ENCODE peak calls at places on chromosomes 7 and 10, in five cellular contexts. One of them, this sample, is unnamed. For H3K9me3, the result is how much of the 10 kb centered on the place peaks cover.

GRCh38 chr10:29257106-29257783 is 31.6 kb upstream of the LYZL1 start:
- DNase-seq in Peyer's patch: no peak
- DNase-seq in left lung: peak
- DNase-seq in heart right ventricle: peak
- DNase-seq in IMR-90: peak
- DNase-seq in this sample: peak

GRCh38 chr10:28331821-28332220 is 29.0 kb upstream of the MPP7 start:
- DNase-seq in Peyer's patch: no peak
- DNase-seq in left lung: no peak
- DNase-seq in heart right ventricle: no peak
- DNase-seq in IMR-90: peak
- DNase-seq in this sample: peak

GRCh38 chr10:71882813-71883746 is 32.0 kb upstream of the PSAP start:
- DNase-seq in Peyer's patch: no peak
- DNase-seq in left lung: no peak
- DNase-seq in heart right ventricle: no peak
- DNase-seq in IMR-90: no peak
- DNase-seq in this sample: peak

GRCh38 chr10:106802949-106803348 is 361.6 kb downstream of the SORCS1 start:
- DNase-seq in Peyer's patch: no peak
- DNase-seq in left lung: no peak
- DNase-seq in heart right ventricle: no peak
- DNase-seq in IMR-90: no peak
- DNase-seq in this sample: no peak

GRCh38 chr7:85851571-85852193 is 664.8 kb upstream of the SEMA3D start:
- DNase-seq in Peyer's patch: no peak
- DNase-seq in left lung: no peak
- DNase-seq in heart right ventricle: no peak
- DNase-seq in IMR-90: peak
- DNase-seq in this sample: peak

GRCh38 chr10:131272897-131273451 is 38.5 kb downstream of the TCERG1L start:
- DNase-seq in Peyer's patch: no peak
- DNase-seq in left lung: no peak
- DNase-seq in heart right ventricle: no peak
- DNase-seq in IMR-90: no peak
- DNase-seq in this sample: no peak

GRCh38 chr10:126458453-126458852 is 70.2 kb upstream of the ADAM12 start:
- DNase-seq in Peyer's patch: no peak
- DNase-seq in left lung: no peak
- DNase-seq in heart right ventricle: no peak
- DNase-seq in IMR-90: peak
- DNase-seq in this sample: no peak

GRCh38 chr7:20834656-20835055 is 48.0 kb upstream of the SP8 start:
- DNase-seq in Peyer's patch: no peak
- DNase-seq in left lung: no peak
- DNase-seq in heart right ventricle: no peak
- DNase-seq in IMR-90: no peak
- DNase-seq in this sample: no peak

GRCh38 chr7:55774327-55775050 is 88.1 kb downstream of the SEPTIN14 start:
- DNase-seq in Peyer's patch: no peak
- DNase-seq in left lung: no peak
- DNase-seq in heart right ventricle: no peak
- DNase-seq in IMR-90: no peak
- DNase-seq in this sample: no peak

GRCh38 chr7:138538996-138539644 is 79.1 kb downstream of the TRIM24 start:
- DNase-seq in Peyer's patch: no peak
- DNase-seq in left lung: no peak
- DNase-seq in heart right ventricle: no peak
- DNase-seq in IMR-90: no peak
- DNase-seq in this sample: no peak

GRCh38 chr7:83427929-83428328 is 221.0 kb downstream of the SEMA3E start:
- DNase-seq in Peyer's patch: no peak
- DNase-seq in left lung: no peak
- DNase-seq in heart right ventricle: no peak
- DNase-seq in IMR-90: no peak
- DNase-seq in this sample: no peak

GRCh38 chr7:90579181-90579688 is 16.9 kb upstream of the CDK14 start:
- DNase-seq in Peyer's patch: no peak
- DNase-seq in left lung: no peak
- DNase-seq in heart right ventricle: no peak
- DNase-seq in IMR-90: peak
- DNase-seq in this sample: peak

GRCh38 chr7:44854644-44855364 is 6.9 kb upstream of the H2AZ2 start:
- DNase-seq in Peyer's patch: no peak
- DNase-seq in left lung: no peak
- DNase-seq in heart right ventricle: no peak
- DNase-seq in IMR-90: peak
- DNase-seq in this sample: no peak

GRCh38 chr10:83167081-83167480 is 972.2 kb upstream of the GHITM start:
- DNase-seq in Peyer's patch: no peak
- DNase-seq in left lung: no peak
- DNase-seq in heart right ventricle: no peak
- DNase-seq in IMR-90: no peak
- DNase-seq in this sample: no peak

GRCh38 chr7:5591547-5591899 is 167.9 kb upstream of the TNRC18 start:
- DNase-seq in Peyer's patch: peak
- DNase-seq in left lung: peak
- DNase-seq in heart right ventricle: no peak
- DNase-seq in IMR-90: peak
- DNase-seq in this sample: peak

GRCh38 chr7:112448891-112449290 is 1.4 kb upstream of the IFRD1 start:
- DNase-seq in Peyer's patch: no peak
- DNase-seq in left lung: no peak
- DNase-seq in heart right ventricle: no peak
- DNase-seq in IMR-90: no peak
- DNase-seq in this sample: no peak

GRCh38 chr10:3071405-3072198 is 4.3 kb downstream of the PFKP start:
- DNase-seq in Peyer's patch: no peak
- DNase-seq in left lung: no peak
- DNase-seq in heart right ventricle: no peak
- DNase-seq in IMR-90: peak
- DNase-seq in this sample: peak

GRCh38 chr10:62689712-62690111 is 114.8 kb upstream of the ADO start:
- DNase-seq in Peyer's patch: no peak
- DNase-seq in left lung: no peak
- DNase-seq in heart right ventricle: no peak
- DNase-seq in IMR-90: no peak
- DNase-seq in this sample: no peak

GRCh38 chr7:4406288-4407058 is 275.6 kb upstream of the FOXK1 start:
- DNase-seq in Peyer's patch: no peak
- DNase-seq in left lung: no peak
- DNase-seq in heart right ventricle: no peak
- DNase-seq in IMR-90: no peak
- DNase-seq in this sample: no peak

GRCh38 chr10:61175331-61175730 is 231.3 kb upstream of the RHOBTB1 start:
- DNase-seq in Peyer's patch: no peak
- DNase-seq in left lung: no peak
- DNase-seq in heart right ventricle: no peak
- DNase-seq in IMR-90: peak
- DNase-seq in this sample: no peak

GRCh38 chr7:93575555-93576397 is 1.3 kb upstream of the CALCR start:
- DNase-seq in Peyer's patch: no peak
- DNase-seq in left lung: no peak
- DNase-seq in heart right ventricle: no peak
- DNase-seq in IMR-90: no peak
- DNase-seq in this sample: no peak

GRCh38 chr10:71484352-71484751 is 87.6 kb downstream of the CDH23 start:
- DNase-seq in Peyer's patch: no peak
- DNase-seq in left lung: no peak
- DNase-seq in heart right ventricle: peak
- DNase-seq in IMR-90: no peak
- DNase-seq in this sample: no peak

GRCh38 chr10:88962336-88962735 is 9.8 kb upstream of the ACTA2 start:
- DNase-seq in Peyer's patch: no peak
- DNase-seq in left lung: no peak
- DNase-seq in heart right ventricle: no peak
- DNase-seq in IMR-90: no peak
- DNase-seq in this sample: no peak

GRCh38 chr10:55943403-55943802 is 417.7 kb downstream of the ZWINT start:
- DNase-seq in Peyer's patch: no peak
- DNase-seq in left lung: no peak
- DNase-seq in heart right ventricle: no peak
- DNase-seq in IMR-90: no peak
- DNase-seq in this sample: no peak

GRCh38 chr10:11719496-11719895 is 22.7 kb upstream of the ECHDC3 start:
- DNase-seq in Peyer's patch: no peak
- DNase-seq in left lung: no peak
- DNase-seq in heart right ventricle: no peak
- DNase-seq in IMR-90: no peak
- DNase-seq in this sample: no peak

GRCh38 chr7:2478387-2478760 is 2.2 kb upstream of the GRIFIN start:
- DNase-seq in Peyer's patch: peak
- DNase-seq in left lung: peak
- DNase-seq in heart right ventricle: peak
- DNase-seq in IMR-90: no peak
- DNase-seq in this sample: no peak

GRCh38 chr7:100072462-100072861 is 9.1 kb downstream of the ZNF3 start:
- DNase-seq in Peyer's patch: no peak
- DNase-seq in left lung: no peak
- DNase-seq in heart right ventricle: no peak
- DNase-seq in IMR-90: no peak
- DNase-seq in this sample: no peak
- H3K9me3 ChIP-seq in Peyer's patch: under half
- H3K9me3 ChIP-seq in left lung: under half
- H3K9me3 ChIP-seq in heart right ventricle: under half
- H3K9me3 ChIP-seq in IMR-90: half or more
- H3K9me3 ChIP-seq in this sample: under half

DNA sequence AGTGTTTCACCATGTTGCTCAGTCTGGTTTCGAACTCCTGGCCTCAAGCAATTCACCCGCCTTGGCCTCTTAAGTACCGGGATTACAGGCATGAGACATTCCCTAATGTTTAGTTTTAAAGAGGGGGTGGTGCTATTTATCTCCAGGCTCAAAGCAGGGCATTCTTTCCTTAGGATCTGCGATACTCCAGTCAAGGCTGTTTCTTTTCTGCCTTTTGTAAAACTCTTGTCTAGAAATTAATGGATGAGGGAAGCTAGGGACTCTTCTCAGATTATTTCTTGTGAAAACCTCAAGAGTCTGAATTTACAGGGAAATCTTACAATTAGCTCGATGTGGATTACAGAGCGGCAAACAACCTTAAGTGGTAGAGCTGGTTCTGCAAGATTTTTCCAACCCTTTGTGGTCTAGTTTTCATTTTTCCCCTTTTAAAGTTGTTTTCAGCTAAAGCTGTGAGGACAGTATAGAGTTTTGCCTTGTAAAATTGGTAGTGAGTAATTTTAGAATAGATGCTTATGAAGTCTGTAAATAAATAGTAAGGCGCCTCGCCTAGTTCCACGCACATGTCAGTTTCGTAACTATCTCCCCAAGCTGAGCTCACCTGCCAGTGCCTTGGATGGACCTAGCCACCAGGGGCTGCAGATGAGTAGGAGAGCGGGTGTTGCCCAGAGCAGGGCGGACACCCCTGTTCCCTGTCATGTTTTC is 53.1 kb downstream of the CUX1 start:
- DNase-seq in Peyer's patch: no peak
- DNase-seq in left lung: no peak
- DNase-seq in heart right ventricle: no peak
- DNase-seq in IMR-90: peak
- DNase-seq in this sample: no peak
- TF ChIP-seq CTCF in Peyer's patch: no peak
- TF ChIP-seq CTCF in left lung: no peak
- TF ChIP-seq CTCF in heart right ventricle: no peak
- TF ChIP-seq CTCF in IMR-90: peak
- TF ChIP-seq CTCF in this sample: no peak

DNA sequence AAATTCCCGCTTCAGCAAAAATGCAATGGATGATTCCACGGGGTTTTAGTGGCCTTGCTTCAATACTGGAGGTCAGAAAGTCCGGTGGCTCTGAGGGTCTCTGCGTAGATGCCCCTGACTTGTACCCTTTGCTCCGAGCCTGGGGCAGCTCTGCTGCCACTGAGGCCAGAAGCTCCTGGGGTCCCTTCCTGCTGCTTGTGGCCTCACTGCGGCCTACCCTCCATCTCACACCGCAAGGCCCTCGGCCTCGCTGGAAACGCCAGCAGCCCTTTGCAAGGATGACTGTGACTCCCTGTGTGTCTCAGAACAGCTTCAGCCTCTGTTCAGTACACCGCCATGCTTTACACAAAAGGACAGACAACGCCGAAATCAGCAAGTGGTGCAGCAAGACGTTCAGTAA is 244.8 kb downstream of the ACTR3B start:
- DNase-seq in Peyer's patch: no peak
- DNase-seq in left lung: no peak
- DNase-seq in heart right ventricle: no peak
- DNase-seq in IMR-90: no peak
- DNase-seq in this sample: no peak
- H3K27ac ChIP-seq in Peyer's patch: no peak
- H3K27ac ChIP-seq in left lung: no peak
- H3K27ac ChIP-seq in heart right ventricle: no peak
- H3K27ac ChIP-seq in IMR-90: no peak
- H3K27ac ChIP-seq in this sample: no peak

DNA sequence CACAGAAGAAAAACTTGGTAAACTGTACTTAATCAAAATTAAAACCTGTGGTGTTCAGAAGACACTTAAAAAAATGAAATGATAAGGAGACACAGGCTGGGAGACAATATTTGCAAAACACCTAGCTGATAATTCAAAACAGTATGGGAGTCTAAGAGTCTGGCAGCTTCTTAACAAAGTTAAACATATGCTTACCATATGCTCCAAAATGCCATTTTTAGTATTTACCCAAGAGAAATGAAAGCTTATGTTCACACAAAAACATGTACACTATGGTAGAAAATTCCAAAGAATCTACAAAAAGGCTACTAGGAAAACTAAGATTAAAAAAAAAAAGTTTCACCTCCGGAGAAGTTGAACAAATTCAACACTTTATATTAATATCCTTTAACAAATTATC is 48.6 kb downstream of the ITGB1 start:
- DNase-seq in Peyer's patch: no peak
- DNase-seq in left lung: no peak
- DNase-seq in heart right ventricle: no peak
- DNase-seq in IMR-90: peak
- DNase-seq in this sample: no peak
- H3K9me3 ChIP-seq in Peyer's patch: under half
- H3K9me3 ChIP-seq in left lung: under half
- H3K9me3 ChIP-seq in heart right ventricle: under half
- H3K9me3 ChIP-seq in IMR-90: under half
- H3K9me3 ChIP-seq in this sample: under half

DNA sequence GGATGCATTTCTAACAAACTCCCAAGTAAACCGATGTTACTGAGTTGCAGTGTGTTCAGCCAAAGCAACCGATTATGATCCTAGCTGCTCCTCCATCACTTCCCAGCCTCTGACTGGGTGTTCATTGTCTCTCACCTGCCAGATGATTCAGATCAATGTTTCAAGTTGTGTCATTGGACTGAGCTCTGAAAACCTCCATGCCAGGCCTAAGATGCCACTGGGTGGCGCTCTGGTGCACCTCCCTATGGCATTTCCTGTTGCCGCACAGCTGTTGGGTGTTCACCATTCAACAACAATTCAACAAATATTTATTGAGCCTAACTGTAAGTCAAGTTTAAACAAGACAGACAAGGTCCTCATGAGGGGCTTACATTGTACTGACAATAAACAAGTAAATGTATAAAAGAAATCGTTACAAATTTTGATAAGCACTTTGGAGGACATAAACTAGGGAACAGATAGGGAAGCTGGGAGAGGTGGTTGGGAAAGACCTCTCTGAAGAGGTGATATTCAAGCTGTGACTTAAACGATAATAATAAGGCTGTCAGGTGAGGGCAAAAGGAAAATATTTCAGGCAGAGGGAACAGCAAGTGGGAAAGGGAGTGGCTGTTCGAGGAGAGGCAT is 22.8 kb downstream of the RGR start:
- DNase-seq in Peyer's patch: no peak
- DNase-seq in left lung: no peak
- DNase-seq in heart right ventricle: no peak
- DNase-seq in IMR-90: peak
- DNase-seq in this sample: peak
- TF ChIP-seq CTCF in Peyer's patch: no peak
- TF ChIP-seq CTCF in left lung: peak
- TF ChIP-seq CTCF in heart right ventricle: peak
- TF ChIP-seq CTCF in IMR-90: peak
- TF ChIP-seq CTCF in this sample: peak

This sample was measured in cardiac muscle cell.